ENCODE peak calls at places on chromosomes 1 and 21, in four cellular contexts. B, W, Z and V are unnamed samples.

GRCh38 chr1:44421374-44422028 is 16.4 kb downstream of the RNF220 start:
- DNase-seq in B (no peak), W (no peak), Z (no peak), V (no peak)

GRCh38 chr1:13751458-13751871 is 51.5 kb downstream of the PRDM2 start:
- DNase-seq in B (no peak), W (peak), Z (no peak), V (no peak)

GRCh38 chr1:67893126-67893495 is 59.8 kb upstream of the GNG12 start:
- DNase-seq in B (no peak), W (no peak), Z (no peak), V (no peak)

GRCh38 chr1:177732178-177732577 is 237.7 kb downstream of the SEC16B start:
- DNase-seq in B (no peak), W (no peak), Z (no peak), V (no peak)

GRCh38 chr1:4700801-4701200 is 46.4 kb downstream of the AJAP1 start:
- DNase-seq in B (no peak), W (no peak), Z (no peak), V (no peak)

GRCh38 chr1:119724611-119725218 is 13.0 kb downstream of the PHGDH start:
- DNase-seq in B (no peak), W (no peak), Z (peak), V (no peak)

GRCh38 chr1:153488731-153489130 is 28.3 kb upstream of the S100A7 start:
- DNase-seq in B (no peak), W (no peak), Z (no peak), V (no peak)

GRCh38 chr1:16073490-16074104 is at the start of gene FAM131C:
- DNase-seq in B (peak), W (no peak), Z (no peak), V (peak)

GRCh38 chr1:208203127-208203847 is 40.9 kb downstream of the PLXNA2 start:
- DNase-seq in B (no peak), W (no peak), Z (peak), V (peak)

GRCh38 chr1:196857188-196857587 is 30.7 kb upstream of the CFHR4 start:
- DNase-seq in B (no peak), W (no peak), Z (no peak), V (no peak)

GRCh38 chr1:172650474-172651193 is 8.3 kb upstream of the FASLG start:
- DNase-seq in B (no peak), W (no peak), Z (no peak), V (no peak)

GRCh38 chr1:3409737-3410434 is 44.6 kb upstream of the ARHGEF16 start:
- DNase-seq in B (no peak), W (no peak), Z (peak), V (peak)

GRCh38 chr21:43306911-43307676 is 119.8 kb downstream of the SIK1 start:
- DNase-seq in B (peak), W (peak), Z (peak), V (peak)

GRCh38 chr1:152884506-152884905 is 6.4 kb downstream of the SMCP start:
- DNase-seq in B (no peak), W (no peak), Z (no peak), V (no peak)

GRCh38 chr1:205582471-205583291 is 49.1 kb downstream of the ELK4 start:
- DNase-seq in B (no peak), W (no peak), Z (no peak), V (no peak)

GRCh38 chr1:21577933-21578332 is 68.7 kb downstream of the ALPL start:
- DNase-seq in B (no peak), W (no peak), Z (no peak), V (no peak)
- TF ChIP-seq CHD4 in B (no peak), W (no peak), Z (no peak), V (no peak)

DNA sequence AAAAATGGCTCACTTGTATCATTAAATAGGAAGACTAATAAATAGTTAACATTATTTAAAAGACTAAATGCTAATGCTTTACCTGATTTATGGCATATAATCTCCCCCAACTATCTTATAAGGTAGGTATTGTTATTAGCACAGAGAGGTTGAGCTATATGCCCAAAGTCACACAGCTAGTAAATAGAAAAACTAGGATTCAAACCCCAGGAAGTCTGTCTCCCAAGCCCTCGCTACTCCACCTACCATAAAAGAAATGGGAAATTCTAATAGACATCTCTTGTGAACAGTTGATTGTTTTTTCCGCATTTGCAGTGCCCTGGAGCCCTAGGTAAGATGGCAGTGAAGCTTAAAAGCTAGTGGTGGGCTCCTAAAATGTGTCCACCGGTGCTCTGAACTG is 65.2 kb upstream of the SOD1 start:
- DNase-seq in B (no peak), W (no peak), Z (no peak), V (no peak)
- TF ChIP-seq CHD4 in B (no peak), W (no peak), Z (no peak), V (no peak)

DNA sequence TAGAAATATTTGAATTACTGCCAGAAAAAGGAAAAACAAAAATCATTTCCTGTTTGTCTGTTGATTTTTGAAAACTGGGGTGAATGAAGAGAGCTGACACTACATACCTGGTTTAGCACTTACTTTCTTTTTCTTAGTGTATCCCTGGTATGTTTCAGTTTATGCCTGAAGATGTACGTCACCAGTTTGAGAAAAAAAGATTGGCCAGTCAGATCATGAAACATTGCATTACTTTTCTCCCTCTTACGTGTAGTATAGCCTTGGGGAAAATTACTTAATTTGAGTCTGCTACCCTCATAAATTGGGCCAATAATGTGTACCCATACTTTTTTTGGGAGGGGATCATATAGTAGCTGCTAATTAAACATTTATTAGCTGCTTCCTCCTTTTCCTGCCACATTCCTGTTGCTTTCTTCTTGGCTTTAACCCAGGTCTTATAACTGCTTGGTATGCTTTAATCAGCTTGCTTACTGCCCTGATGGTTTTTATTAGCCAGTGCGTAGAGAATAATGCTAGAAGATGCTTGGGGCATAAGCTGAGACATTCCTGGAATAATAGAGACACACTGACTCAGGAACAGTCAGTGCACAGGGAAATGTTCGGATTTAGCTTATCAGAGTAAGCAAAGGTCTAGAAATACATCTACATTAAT is 32.1 kb downstream of the RABGAP1L start:
- DNase-seq in B (no peak), W (no peak), Z (no peak), V (no peak)
- TF ChIP-seq CHD4 in B (no peak), W (no peak), Z (no peak), V (no peak)

DNA sequence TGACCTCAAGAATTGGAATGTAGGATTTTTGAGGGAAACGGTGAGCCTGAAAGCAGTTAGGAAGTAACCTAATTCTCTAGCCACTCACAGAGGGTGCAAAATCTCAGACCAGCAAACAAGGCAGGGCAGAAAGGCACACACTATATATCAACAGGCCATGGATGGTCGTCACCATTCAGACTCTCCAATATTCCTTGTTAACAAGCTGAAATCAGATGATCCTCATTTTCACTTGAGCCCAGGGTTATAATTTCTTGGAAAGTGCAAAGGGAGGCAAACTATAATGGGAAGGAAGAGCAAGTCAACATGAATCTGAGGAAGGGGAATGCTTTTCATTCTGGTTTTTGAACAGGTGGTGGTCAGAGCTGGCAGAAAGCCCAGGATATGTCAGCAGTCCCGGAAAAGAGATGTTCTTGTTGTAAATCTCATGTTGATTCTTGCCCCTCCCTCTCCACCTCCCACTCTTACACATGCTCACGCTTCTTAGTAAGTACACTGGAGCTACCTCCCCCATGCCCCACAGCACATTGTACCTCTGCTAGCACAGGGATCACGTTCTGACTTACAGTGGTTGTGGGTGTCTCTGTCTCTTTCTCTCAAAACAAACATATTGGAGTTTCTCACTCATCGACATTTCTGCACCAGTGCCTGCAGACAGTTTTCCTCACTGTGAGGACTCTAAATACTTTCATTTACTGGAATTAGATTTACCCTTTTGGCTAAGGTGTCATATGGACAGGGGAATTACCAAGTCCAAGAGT is 77.7 kb downstream of the XCL2 start:
- DNase-seq in B (peak), W (peak), Z (peak), V (no peak)
- TF ChIP-seq CHD4 in B (no peak), W (no peak), Z (no peak), V (no peak)